ENCODE peak calls at places on chromosome 22, in five cellular contexts. R, E, M, H and V are unnamed samples.

GRCh38 chr22:48104786-48105185 is 1342.3 kb downstream of the TBC1D22A start:
- DNase-seq in E (no peak), R (no peak), H (no peak), M (no peak), V (no peak)

GRCh38 chr22:26172389-26172990 is 3.2 kb downstream of the SEZ6L start:
- DNase-seq in E (peak), M (no peak), H (no peak), R (peak), V (no peak)

GRCh38 chr22:45603631-45604030 is 68.0 kb upstream of the ATXN10 start:
- DNase-seq in E (no peak), H (no peak), M (no peak), R (no peak), V (no peak)

GRCh38 chr22:29503811-29504372 is 23.9 kb downstream of the NEFH start:
- DNase-seq in H (no peak), M (no peak), E (no peak), R (no peak), V (no peak)

GRCh38 chr22:19992481-19992911 is 24.1 kb downstream of the ARVCF start:
- DNase-seq in R (no peak), M (no peak), H (peak), E (no peak), V (no peak)

GRCh38 chr22:26170112-26170492 is 840 bp downstream of the SEZ6L start:
- DNase-seq in R (no peak), M (no peak), H (no peak), E (no peak), V (no peak)

GRCh38 chr22:24420072-24420976 is 7.1 kb upstream of the ADORA2A start:
- DNase-seq in H (peak), E (no peak), R (no peak), M (no peak), V (no peak)

GRCh38 chr22:45710469-45710868 is 38.8 kb downstream of the ATXN10 start:
- DNase-seq in M (no peak), H (no peak), E (no peak), R (no peak), V (no peak)

GRCh38 chr22:28180804-28181203 is 261.7 kb upstream of the PITPNB start:
- DNase-seq in H (no peak), R (no peak), E (no peak), M (no peak), V (no peak)

GRCh38 chr22:35376728-35377472 is 4.0 kb upstream of the HMOX1 start:
- DNase-seq in E (peak), M (no peak), H (peak), R (peak), V (no peak)

GRCh38 chr22:20428496-20429253 is 8.9 kb downstream of the SCARF2 start:
- DNase-seq in R (no peak), H (no peak), M (no peak), E (no peak), V (no peak)

GRCh38 chr22:42937164-42937854 is 77.6 kb downstream of the PACSIN2 start:
- DNase-seq in R (peak), E (peak), H (peak), M (no peak), V (no peak)